ENCODE peak calls at places on chromosomes 11 and 22, in eight cellular contexts. One of them, this sample, is unnamed. For H3K27me3, the result is how much of the 10 kb centered on the place peaks cover.

GRCh38 chr22:20724676-20725454 is 49.0 kb upstream of the SERPIND1 start:
- DNase-seq in adrenal gland: no peak
- DNase-seq in heart left ventricle: no peak
- DNase-seq in astrocyte: no peak
- DNase-seq in suprapubic skin: no peak
- DNase-seq in DND-41: no peak
- DNase-seq in stomach: no peak
- DNase-seq in tibial nerve: no peak
- DNase-seq in this sample: no peak

GRCh38 chr22:41919357-41920224 is 4.7 kb upstream of the SHISA8 start:
- DNase-seq in astrocyte: no peak
- DNase-seq in adrenal gland: peak
- DNase-seq in DND-41: no peak
- DNase-seq in tibial nerve: peak
- DNase-seq in heart left ventricle: peak
- DNase-seq in stomach: peak
- DNase-seq in suprapubic skin: no peak
- DNase-seq in this sample: no peak

GRCh38 chr11:102599642-102600261 is 25.4 kb downstream of the MMP20 start:
- DNase-seq in tibial nerve: no peak
- DNase-seq in astrocyte: peak
- DNase-seq in heart left ventricle: no peak
- DNase-seq in suprapubic skin: no peak
- DNase-seq in adrenal gland: no peak
- DNase-seq in stomach: no peak
- DNase-seq in DND-41: no peak
- DNase-seq in this sample: peak

GRCh38 chr11:130827697-130828377 is 88.4 kb downstream of the SNX19 start:
- DNase-seq in DND-41: no peak
- DNase-seq in tibial nerve: peak
- DNase-seq in astrocyte: peak
- DNase-seq in adrenal gland: peak
- DNase-seq in heart left ventricle: no peak
- DNase-seq in stomach: peak
- DNase-seq in suprapubic skin: no peak
- DNase-seq in this sample: peak

GRCh38 chr22:43186272-43187170 is at the start of gene TTLL12:
- DNase-seq in astrocyte: no peak
- DNase-seq in suprapubic skin: no peak
- DNase-seq in DND-41: peak
- DNase-seq in heart left ventricle: peak
- DNase-seq in tibial nerve: no peak
- DNase-seq in stomach: peak
- DNase-seq in adrenal gland: no peak
- DNase-seq in this sample: no peak

GRCh38 chr22:31075961-31076360 is 5.2 kb upstream of the SMTN start:
- DNase-seq in astrocyte: no peak
- DNase-seq in tibial nerve: peak
- DNase-seq in suprapubic skin: peak
- DNase-seq in adrenal gland: peak
- DNase-seq in stomach: peak
- DNase-seq in heart left ventricle: peak
- DNase-seq in DND-41: no peak
- DNase-seq in this sample: no peak

GRCh38 chr11:61976813-61977475 is 9.5 kb upstream of the FTH1 start:
- DNase-seq in tibial nerve: no peak
- DNase-seq in DND-41: no peak
- DNase-seq in stomach: no peak
- DNase-seq in astrocyte: no peak
- DNase-seq in suprapubic skin: no peak
- DNase-seq in adrenal gland: no peak
- DNase-seq in heart left ventricle: no peak
- DNase-seq in this sample: no peak

GRCh38 chr11:2151500-2152257 is 9.3 kb downstream of the INS start:
- DNase-seq in heart left ventricle: no peak
- DNase-seq in adrenal gland: peak
- DNase-seq in tibial nerve: peak
- DNase-seq in stomach: peak
- DNase-seq in suprapubic skin: peak
- DNase-seq in astrocyte: peak
- DNase-seq in DND-41: peak
- DNase-seq in this sample: peak

GRCh38 chr11:28058333-28058732 is 49.6 kb downstream of the KIF18A start:
- DNase-seq in adrenal gland: no peak
- DNase-seq in heart left ventricle: no peak
- DNase-seq in suprapubic skin: no peak
- DNase-seq in astrocyte: peak
- DNase-seq in DND-41: no peak
- DNase-seq in stomach: no peak
- DNase-seq in tibial nerve: no peak
- DNase-seq in this sample: peak

GRCh38 chr22:34502821-34503220 is 563.1 kb upstream of the ISX start:
- DNase-seq in DND-41: no peak
- DNase-seq in adrenal gland: no peak
- DNase-seq in stomach: no peak
- DNase-seq in astrocyte: no peak
- DNase-seq in tibial nerve: no peak
- DNase-seq in suprapubic skin: no peak
- DNase-seq in heart left ventricle: no peak
- DNase-seq in this sample: no peak

GRCh38 chr11:82846037-82846383 is 54.2 kb downstream of the PRCP start:
- DNase-seq in DND-41: no peak
- DNase-seq in tibial nerve: no peak
- DNase-seq in suprapubic skin: no peak
- DNase-seq in adrenal gland: no peak
- DNase-seq in stomach: no peak
- DNase-seq in astrocyte: no peak
- DNase-seq in heart left ventricle: no peak
- DNase-seq in this sample: no peak

GRCh38 chr11:2237457-2238238 is 32.7 kb downstream of the ASCL2 start:
- DNase-seq in heart left ventricle: no peak
- DNase-seq in astrocyte: no peak
- DNase-seq in tibial nerve: no peak
- DNase-seq in adrenal gland: no peak
- DNase-seq in suprapubic skin: no peak
- DNase-seq in DND-41: no peak
- DNase-seq in stomach: no peak
- DNase-seq in this sample: no peak

GRCh38 chr11:114771172-114771571 is 92.8 kb downstream of the NXPE2 start:
- DNase-seq in heart left ventricle: no peak
- DNase-seq in stomach: no peak
- DNase-seq in adrenal gland: no peak
- DNase-seq in suprapubic skin: no peak
- DNase-seq in tibial nerve: no peak
- DNase-seq in astrocyte: no peak
- DNase-seq in DND-41: no peak
- DNase-seq in this sample: no peak

GRCh38 chr22:26643368-26644100 is 13.9 kb upstream of the MIAT start:
- DNase-seq in heart left ventricle: no peak
- DNase-seq in astrocyte: no peak
- DNase-seq in adrenal gland: no peak
- DNase-seq in tibial nerve: no peak
- DNase-seq in DND-41: no peak
- DNase-seq in suprapubic skin: no peak
- DNase-seq in stomach: no peak
- DNase-seq in this sample: no peak

GRCh38 chr11:20090654-20091374 is 69.5 kb downstream of the DBX1 start:
- DNase-seq in astrocyte: no peak
- DNase-seq in adrenal gland: no peak
- DNase-seq in suprapubic skin: no peak
- DNase-seq in DND-41: no peak
- DNase-seq in stomach: no peak
- DNase-seq in tibial nerve: no peak
- DNase-seq in heart left ventricle: no peak
- DNase-seq in this sample: no peak

GRCh38 chr11:112127056-112127455 is 36.8 kb downstream of the IL18 start:
- DNase-seq in heart left ventricle: no peak
- DNase-seq in tibial nerve: no peak
- DNase-seq in DND-41: no peak
- DNase-seq in adrenal gland: no peak
- DNase-seq in astrocyte: no peak
- DNase-seq in suprapubic skin: no peak
- DNase-seq in stomach: no peak
- DNase-seq in this sample: no peak

GRCh38 chr11:7457211-7457610 is 28.1 kb upstream of the OLFML1 start:
- DNase-seq in suprapubic skin: no peak
- DNase-seq in adrenal gland: peak
- DNase-seq in astrocyte: peak
- DNase-seq in tibial nerve: no peak
- DNase-seq in stomach: no peak
- DNase-seq in DND-41: no peak
- DNase-seq in heart left ventricle: no peak
- DNase-seq in this sample: no peak

GRCh38 chr11:31139479-31139878 is 230.1 kb downstream of the DCDC1 start:
- DNase-seq in suprapubic skin: no peak
- DNase-seq in stomach: no peak
- DNase-seq in astrocyte: no peak
- DNase-seq in adrenal gland: no peak
- DNase-seq in tibial nerve: no peak
- DNase-seq in DND-41: no peak
- DNase-seq in heart left ventricle: no peak
- DNase-seq in this sample: no peak

DNA sequence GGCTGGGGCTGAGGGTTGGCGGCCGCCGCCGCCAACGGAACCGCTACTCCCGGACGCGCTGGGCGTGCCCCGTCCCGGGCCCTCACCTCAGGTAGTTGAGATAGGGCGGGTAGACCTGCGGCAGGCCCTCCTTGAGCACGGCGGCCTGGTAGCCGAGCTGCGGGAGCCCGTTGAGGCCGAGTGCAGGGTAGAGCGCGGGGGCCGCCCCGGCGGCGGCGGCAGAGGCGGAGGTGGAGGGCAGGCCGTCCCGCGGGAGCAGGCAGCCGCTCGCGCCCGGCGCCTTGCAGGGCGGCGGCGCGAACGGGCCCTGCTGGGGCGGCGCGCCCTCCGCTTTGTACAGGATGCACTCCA is 2.3 kb downstream of the PGR start:
- DNase-seq in DND-41: no peak
- DNase-seq in adrenal gland: no peak
- DNase-seq in astrocyte: no peak
- DNase-seq in stomach: no peak
- DNase-seq in suprapubic skin: peak
- DNase-seq in tibial nerve: no peak
- DNase-seq in heart left ventricle: peak
- DNase-seq in this sample: peak
- H3K27me3 ChIP-seq in DND-41: under half
- H3K27me3 ChIP-seq in adrenal gland: under half
- H3K27me3 ChIP-seq in astrocyte: half or more
- H3K27me3 ChIP-seq in stomach: under half
- H3K27me3 ChIP-seq in suprapubic skin: half or more
- H3K27me3 ChIP-seq in tibial nerve: under half
- H3K27me3 ChIP-seq in heart left ventricle: under half
- H3K27me3 ChIP-seq in this sample: under half

GRCh38 chr11:11312738-11313137 is 40.3 kb downstream of the CSNK2A3 start:
- DNase-seq in DND-41: no peak
- DNase-seq in astrocyte: no peak
- DNase-seq in adrenal gland: no peak
- DNase-seq in suprapubic skin: no peak
- DNase-seq in heart left ventricle: no peak
- DNase-seq in tibial nerve: no peak
- DNase-seq in stomach: no peak
- DNase-seq in this sample: no peak
- TF ChIP-seq CTCF in DND-41: no peak
- TF ChIP-seq CTCF in astrocyte: no peak
- TF ChIP-seq CTCF in adrenal gland: no peak
- TF ChIP-seq CTCF in suprapubic skin: no peak
- TF ChIP-seq CTCF in heart left ventricle: no peak
- TF ChIP-seq CTCF in tibial nerve: no peak
- TF ChIP-seq CTCF in stomach: no peak
- TF ChIP-seq CTCF in this sample: no peak

DNA sequence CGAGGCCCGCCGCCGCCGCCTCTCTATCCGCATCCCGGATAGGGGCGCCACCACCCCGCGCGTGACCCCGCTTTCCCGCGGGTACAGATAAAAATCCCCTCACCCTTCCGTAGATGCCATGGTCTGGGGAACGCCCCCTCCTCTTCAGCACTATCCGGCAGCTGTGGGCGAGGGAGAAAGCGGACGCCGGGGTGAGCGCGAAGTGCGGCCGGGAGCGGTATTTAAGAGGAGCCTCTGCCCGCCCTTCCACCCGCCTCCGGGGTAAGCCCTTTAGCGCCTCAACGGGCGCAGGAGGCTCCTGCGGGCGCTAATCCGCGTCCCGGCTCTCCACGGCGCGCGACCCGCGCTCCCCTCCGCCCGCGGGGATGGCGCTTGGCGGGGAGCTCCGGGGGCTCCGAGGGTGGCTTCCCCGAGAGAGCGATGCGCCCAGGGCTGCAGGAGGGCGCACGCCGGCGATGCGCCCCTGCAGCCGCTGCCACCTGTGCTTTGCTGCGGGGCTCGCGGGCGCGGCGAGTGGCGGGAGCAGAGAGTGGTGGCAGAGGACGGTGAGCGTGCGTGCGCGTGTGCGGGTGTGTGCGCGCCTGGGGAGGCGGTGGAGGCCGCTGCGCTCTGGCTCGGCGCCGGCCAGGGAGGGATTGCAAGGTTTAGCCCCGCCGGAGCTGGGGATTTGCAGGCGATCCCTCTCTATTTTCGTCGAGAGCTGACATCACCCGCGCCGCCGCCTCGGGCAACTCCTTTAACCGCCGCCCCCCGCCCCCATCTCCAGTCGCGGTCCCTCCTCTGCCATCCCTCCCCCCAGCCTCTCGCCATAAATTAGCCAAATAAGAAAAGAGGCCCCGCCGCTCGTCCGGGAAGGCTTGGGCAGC is at the start of gene SLC1A2:
- DNase-seq in heart left ventricle: peak
- DNase-seq in adrenal gland: no peak
- DNase-seq in stomach: no peak
- DNase-seq in astrocyte: no peak
- DNase-seq in tibial nerve: no peak
- DNase-seq in suprapubic skin: no peak
- DNase-seq in DND-41: no peak
- DNase-seq in this sample: no peak
- H3K4me3 ChIP-seq in heart left ventricle: peak
- H3K4me3 ChIP-seq in adrenal gland: no peak
- H3K4me3 ChIP-seq in stomach: peak
- H3K4me3 ChIP-seq in astrocyte: peak
- H3K4me3 ChIP-seq in tibial nerve: peak
- H3K4me3 ChIP-seq in suprapubic skin: peak
- H3K4me3 ChIP-seq in DND-41: no peak
- H3K4me3 ChIP-seq in this sample: peak

DNA sequence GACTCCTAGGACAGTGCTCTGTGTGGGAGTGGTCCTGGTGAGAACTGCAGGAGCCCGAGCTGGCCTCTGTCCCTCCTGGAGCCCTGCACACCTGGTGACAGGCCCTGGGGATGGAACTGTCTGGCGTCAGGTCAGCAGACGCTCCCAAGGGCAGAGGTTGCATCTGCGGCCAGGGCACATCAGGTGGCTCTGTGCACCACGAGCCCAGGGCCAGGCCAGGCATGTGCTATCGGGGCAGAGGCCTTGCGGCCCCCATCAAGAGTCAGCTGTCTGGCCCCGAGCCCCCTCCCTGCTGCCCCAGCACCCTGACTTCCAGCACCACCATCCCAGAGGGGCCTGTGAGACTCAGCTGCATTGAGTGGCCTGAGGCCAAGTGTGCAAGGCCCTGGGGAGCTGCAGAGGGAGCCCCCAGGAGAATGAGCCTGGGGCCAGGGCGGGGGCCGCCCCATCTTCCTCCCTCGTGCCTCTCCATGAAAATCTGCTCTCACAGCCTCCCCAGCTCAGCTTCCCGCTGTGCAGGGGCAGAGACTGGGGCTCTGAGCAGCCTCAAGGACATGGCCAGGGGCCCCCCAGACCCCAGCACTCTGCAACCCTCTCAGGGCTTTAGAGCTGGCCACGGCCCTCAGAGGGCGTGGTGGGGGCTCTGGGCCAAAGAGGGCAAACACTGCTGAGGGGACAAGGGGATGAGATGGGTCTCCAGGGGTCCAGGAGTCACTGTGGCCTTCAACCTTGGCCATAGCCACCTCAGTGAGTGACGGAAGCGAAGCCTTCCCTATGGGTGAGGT is 56.4 kb downstream of the RTL6 start:
- DNase-seq in heart left ventricle: no peak
- DNase-seq in stomach: no peak
- DNase-seq in DND-41: no peak
- DNase-seq in suprapubic skin: no peak
- DNase-seq in astrocyte: no peak
- DNase-seq in adrenal gland: no peak
- DNase-seq in tibial nerve: no peak
- DNase-seq in this sample: no peak
- H3K27me3 ChIP-seq in heart left ventricle: under half
- H3K27me3 ChIP-seq in stomach: under half
- H3K27me3 ChIP-seq in DND-41: under half
- H3K27me3 ChIP-seq in suprapubic skin: under half
- H3K27me3 ChIP-seq in astrocyte: under half
- H3K27me3 ChIP-seq in adrenal gland: under half
- H3K27me3 ChIP-seq in tibial nerve: under half
- H3K27me3 ChIP-seq in this sample: under half

This sample was measured in Caco-2.